ENCODE peak calls at places on chromosomes 1 and 21, in four cellular contexts. R is MG63, I is tibial artery, A is thoracic aorta. V is an unnamed sample.

GRCh38 chr1:204359474-204360255 is at the start of gene PLEKHA6:
- DNase-seq in I (no peak), R (no peak), A (no peak), V (peak; percentile 74)

GRCh38 chr1:169931795-169932195 is 38.1 kb upstream of the SCYL3 start:
- DNase-seq in R (no peak), I (no peak), A (no peak), V (no peak)

GRCh38 chr1:76006234-76006633 is 68.3 kb upstream of the ST6GALNAC3 start:
- DNase-seq in R (peak; percentile 43), A (no peak), I (no peak), V (no peak)

GRCh38 chr21:45877160-45877438 is 104.5 kb upstream of the COL6A1 start:
- DNase-seq in R (no peak), I (no peak), A (no peak), V (no peak)

GRCh38 chr1:3858231-3858981 is 1.1 kb downstream of the DFFB start:
- DNase-seq in I (no peak), R (peak; percentile 27), A (no peak), V (peak; percentile 66)

GRCh38 chr1:65343286-65343685 is 33.9 kb downstream of the DNAJC6 start:
- DNase-seq in I (no peak), A (no peak), R (no peak), V (no peak)

GRCh38 chr1:1080122-1080753 is 6.1 kb upstream of the RNF223 start:
- DNase-seq in R (peak; percentile 86), I (peak; percentile 26), A (no peak), V (peak; percentile 97)

GRCh38 chr1:66521736-66522365 is 12.1 kb upstream of the SGIP1 start:
- DNase-seq in R (no peak), A (no peak), I (no peak), V (no peak)

GRCh38 chr1:86416343-86416742 is 7.6 kb upstream of the CLCA2 start:
- DNase-seq in A (no peak), I (no peak), R (no peak), V (no peak)

GRCh38 chr1:13483946-13484345 is 29.9 kb downstream of the LRRC38 start:
- DNase-seq in A (no peak), I (no peak), R (no peak), V (no peak)

GRCh38 chr1:182617075-182617429 is 12.9 kb upstream of the RGS16 start:
- DNase-seq in I (no peak), A (no peak), R (no peak), V (no peak)

GRCh38 chr1:26848947-26849774 is 13.8 kb upstream of the SFN start:
- DNase-seq in R (peak; percentile 92), I (no peak), A (no peak), V (peak; percentile 24)

GRCh38 chr21:38144193-38144592 is 112.6 kb upstream of the KCNJ15 start:
- DNase-seq in I (no peak), R (no peak), A (no peak), V (no peak)

GRCh38 chr21:38151021-38151645 is 105.7 kb upstream of the KCNJ15 start:
- DNase-seq in R (no peak), A (no peak), I (no peak), V (no peak)

GRCh38 chr21:38145104-38145503 is 111.7 kb upstream of the KCNJ15 start:
- DNase-seq in R (no peak), A (no peak), I (no peak), V (no peak)

GRCh38 chr21:38148046-38148445 is 108.7 kb upstream of the KCNJ15 start:
- DNase-seq in I (no peak), A (no peak), R (no peak), V (no peak)

DNA sequence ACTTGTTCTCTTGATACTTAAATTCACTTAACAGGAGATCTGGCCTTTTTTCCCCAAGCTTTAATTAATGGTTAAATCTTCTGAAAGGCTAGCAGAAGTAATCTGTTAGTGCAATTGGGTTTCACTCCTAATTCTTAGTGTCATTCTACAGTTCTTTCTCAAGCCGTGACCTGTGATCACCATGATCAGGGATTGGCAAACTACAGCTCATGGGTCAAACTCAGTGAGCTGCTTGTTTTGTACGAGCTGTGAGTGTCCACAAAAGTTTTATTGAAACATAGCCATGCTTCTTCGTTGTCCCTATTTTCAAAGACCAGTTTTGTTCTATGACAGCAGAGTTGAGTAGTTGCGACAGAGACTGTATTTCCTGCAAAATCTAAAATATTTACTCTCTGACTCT is 109.4 kb upstream of the KCNJ15 start:
- DNase-seq in I (no peak), A (no peak), R (no peak), V (no peak)
- H3K36me3 ChIP-seq in I (no peaks in the 10 kb centered on the region), A (no peaks in the 10 kb centered on the region), R (no peaks in the 10 kb centered on the region), V (no peaks in the 10 kb centered on the region)

GRCh38 chr1:101239095-101240040 is 2.5 kb downstream of the S1PR1 start:
- DNase-seq in A (no peak), R (peak; percentile 45), I (no peak), V (no peak)

GRCh38 chr1:101238041-101238515 is 1.3 kb downstream of the S1PR1 start:
- DNase-seq in I (no peak), R (no peak), A (no peak), V (peak; percentile 39)

GRCh38 chr1:101237229-101237837 is 514 bp downstream of the S1PR1 start:
- DNase-seq in I (peak; percentile 34), A (no peak), R (no peak), V (no peak)

GRCh38 chr1:101240041-101240430 is 3.2 kb downstream of the S1PR1 start:
- DNase-seq in I (no peak), A (no peak), R (no peak), V (no peak)

GRCh38 chr1:101238681-101239094 is 1.9 kb downstream of the S1PR1 start:
- DNase-seq in R (peak; percentile 85), A (peak; percentile 68), I (peak; percentile 86), V (peak; percentile 78)
- H3K4me3 ChIP-seq in R (peak overlapping the region; percentile 28), A (peak overlapping the region; percentile 91), I (peak overlapping the region; percentile 65), V (no peak overlapping the region)

GRCh38 chr1:223794040-223794880 is 51.5 kb downstream of the TP53BP2 start:
- DNase-seq in A (no peak), I (no peak), R (no peak), V (no peak)
- H3K36me3 ChIP-seq in A (peaks cover 26% of the 10 kb centered on the region), I (peaks cover 32% of the 10 kb centered on the region), R (peaks cover 23% of the 10 kb centered on the region), V (peaks cover 7% of the 10 kb centered on the region)

DNA sequence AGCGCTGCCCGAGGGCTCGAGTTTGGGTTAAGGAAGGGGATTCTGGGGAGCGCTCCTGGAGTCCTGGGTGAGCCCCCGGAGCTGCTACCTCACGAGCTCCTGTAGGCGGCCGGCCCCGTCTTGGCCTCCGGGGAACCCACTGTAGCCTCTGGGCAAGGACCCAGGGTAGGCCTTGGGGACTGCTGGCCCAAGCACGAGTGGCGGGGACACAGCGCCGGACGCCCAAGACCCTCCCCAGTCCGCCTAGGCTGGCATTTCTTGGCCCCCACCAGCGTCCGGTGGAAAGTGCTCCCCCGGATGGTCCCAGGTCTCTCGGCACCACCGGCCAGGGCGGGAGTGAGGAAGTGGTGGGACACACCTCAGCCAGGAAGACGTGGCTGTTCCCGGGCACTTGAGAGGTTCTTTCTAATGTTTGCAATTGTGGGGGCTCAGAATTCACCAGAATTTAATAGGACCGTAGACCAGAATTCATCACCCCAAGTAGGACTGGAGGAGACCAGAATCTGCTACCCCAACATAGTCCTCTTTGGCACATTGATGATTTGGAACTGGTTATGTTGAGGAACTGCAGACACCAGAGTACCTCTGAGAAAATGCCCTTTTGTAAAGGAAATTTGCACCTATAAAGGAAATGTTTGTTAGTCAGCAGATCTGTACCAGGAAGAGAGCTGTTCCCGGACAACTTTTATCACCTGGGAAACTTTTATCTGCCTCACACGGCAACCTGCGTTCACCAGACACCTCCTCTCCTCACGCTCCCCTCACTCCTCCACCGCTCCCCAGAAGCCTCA is 652 bp upstream of the TMPRSS2 start:
- DNase-seq in A (no peak), I (no peak), R (no peak), V (peak; percentile 70)
- H3K4me3 ChIP-seq in A (no peak overlapping the region), I (peak overlapping the region; percentile 21), R (no peak overlapping the region), V (peak overlapping the region; percentile 77)

DNA sequence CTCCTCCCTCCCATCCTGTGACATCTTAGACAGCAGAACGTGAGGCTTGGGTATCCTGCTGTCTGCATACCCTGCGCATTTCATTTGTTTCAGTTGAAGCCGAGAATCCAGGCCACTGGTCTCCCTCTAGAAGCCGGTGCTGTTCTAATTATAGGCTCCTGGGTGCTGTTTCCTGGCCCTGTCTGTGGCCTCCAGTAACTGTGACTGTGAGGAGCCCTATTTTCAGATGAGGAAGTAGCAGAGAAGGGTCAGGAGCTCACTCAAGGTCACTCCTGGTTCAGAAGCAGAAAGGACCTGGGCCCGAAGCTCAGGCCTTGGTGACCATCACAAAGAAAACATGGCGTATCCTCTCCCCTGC is 24.0 kb downstream of the COQ8A start:
- DNase-seq in R (no peak), I (no peak), A (no peak), V (no peak)
- H3K36me3 ChIP-seq in R (peaks cover 5% of the 10 kb centered on the region), I (peaks cover 12% of the 10 kb centered on the region), A (peaks cover 16% of the 10 kb centered on the region), V (no peaks in the 10 kb centered on the region)

GRCh38 chr1:51961954-51962353 is 28.5 kb downstream of the RAB3B start:
- DNase-seq in A (no peak), I (no peak), R (no peak), V (no peak)

GRCh38 chr1:51966559-51966958 is 23.9 kb downstream of the RAB3B start:
- DNase-seq in A (no peak), R (no peak), I (no peak), V (no peak)

GRCh38 chr1:51963592-51964308 is 26.8 kb downstream of the RAB3B start:
- DNase-seq in R (no peak), I (no peak), A (no peak), V (no peak)

GRCh38 chr1:51962486-51963356 is 27.8 kb downstream of the RAB3B start:
- DNase-seq in I (no peak), A (no peak), R (no peak), V (no peak)

GRCh38 chr1:51964309-51964696 is 26.2 kb downstream of the RAB3B start:
- DNase-seq in I (no peak), A (no peak), R (no peak), V (no peak)
- H3K4me3 ChIP-seq in I (no peak overlapping the region), A (no peak overlapping the region), R (no peak overlapping the region), V (no peak overlapping the region)

V was measured in H7.